ENCODE peak calls at places on chromosomes 16 and 17, in nine cellular contexts. S is GM12878; Y is T-helper 2 cell; N is stimulated activated CD4-positive, alpha-beta T cell treated with anti-CD3 and anti-CD28 coated beads, TNF-alpha, amount 100 ng/mL, for 48 hours; R is HuH-7.5; H is T-cell; O is neuronal stem cell; X is stimulated activated CD8-positive, alpha-beta memory T cell treated with anti-CD3 and anti-CD28 coated beads, Interleukin-15, amount 100 ng/mL, for 1 hour; Q is sigmoid colon. E is an unnamed sample.

GRCh38 chr17:17402558-17402957 is 74.2 kb upstream of the MED9 start:
- DNase-seq in S (no peak), Y (no peak), N (no peak), R (no peak), H (no peak), O (no peak), X (no peak), Q (no peak), E (no peak)

GRCh38 chr17:81738801-81739393 is 26.8 kb downstream of the SLC25A10 start:
- DNase-seq in S (no peak), Y (no peak), N (no peak), R (no peak), H (no peak), O (no peak), X (no peak), Q (no peak), E (no peak)

GRCh38 chr16:50469744-50470301 is 78.4 kb upstream of the NKD1 start:
- DNase-seq in S (no peak), Y (no peak), N (no peak), R (no peak), H (no peak), O (no peak), X (no peak), Q (no peak), E (no peak)

GRCh38 chr17:5226940-5227878 is 7.5 kb downstream of the SCIMP start:
- DNase-seq in S (peak), Y (no peak), N (no peak), R (no peak), H (peak), O (no peak), X (peak), Q (no peak), E (no peak)

GRCh38 chr17:31008374-31009035 is 37.7 kb downstream of the RNF135 start:
- DNase-seq in S (no peak), Y (peak), N (no peak), R (peak), H (peak), O (peak), X (peak), Q (peak), E (no peak)

GRCh38 chr16:65538945-65539344 is 417.1 kb upstream of the CDH11 start:
- DNase-seq in S (no peak), Y (no peak), N (no peak), R (no peak), H (no peak), O (no peak), X (no peak), Q (no peak), E (no peak)

GRCh38 chr17:45389354-45389753 is 43.3 kb downstream of the ARHGAP27 start:
- DNase-seq in S (no peak), Y (no peak), N (no peak), R (no peak), H (no peak), O (no peak), X (no peak), Q (peak), E (no peak)

GRCh38 chr16:31403590-31404352 is 10.6 kb downstream of the ITGAD start:
- DNase-seq in S (no peak), Y (no peak), N (no peak), R (no peak), H (no peak), O (no peak), X (no peak), Q (no peak), E (no peak)

GRCh38 chr17:41893384-41893783 is 25.4 kb downstream of the ACLY start:
- DNase-seq in S (no peak), Y (no peak), N (no peak), R (no peak), H (no peak), O (no peak), X (no peak), Q (no peak), E (no peak)

GRCh38 chr17:21094298-21094704 is 32.5 kb upstream of the DHRS7B start:
- DNase-seq in S (no peak), Y (no peak), N (no peak), R (no peak), H (no peak), O (no peak), X (no peak), Q (no peak), E (no peak)

GRCh38 chr17:48194097-48194550 is 86.6 kb downstream of the SNX11 start:
- DNase-seq in S (no peak), Y (no peak), N (no peak), R (no peak), H (no peak), O (no peak), X (no peak), Q (no peak), E (no peak)

GRCh38 chr17:16818340-16818739 is 128.3 kb downstream of the CCDC144A start:
- DNase-seq in S (no peak), Y (no peak), N (no peak), R (no peak), H (no peak), O (no peak), X (no peak), Q (no peak), E (no peak)

GRCh38 chr16:53960954-53961616 is 257.1 kb downstream of the FTO start:
- DNase-seq in S (no peak), Y (no peak), N (no peak), R (no peak), H (no peak), O (no peak), X (no peak), Q (no peak), E (no peak)

GRCh38 chr17:80678621-80679020 is 134.0 kb downstream of the RPTOR start:
- DNase-seq in S (no peak), Y (no peak), N (peak), R (no peak), H (no peak), O (no peak), X (no peak), Q (no peak), E (no peak)

GRCh38 chr16:54266363-54266955 is 20.1 kb downstream of the IRX3 start:
- DNase-seq in S (no peak), Y (no peak), N (no peak), R (no peak), H (no peak), O (no peak), X (no peak), Q (no peak), E (no peak)

GRCh38 chr17:29483503-29483902 is 83.3 kb downstream of the ABHD15 start:
- DNase-seq in S (no peak), Y (no peak), N (no peak), R (no peak), H (no peak), O (no peak), X (no peak), Q (no peak), E (no peak)

GRCh38 chr16:1244881-1245280 is 4.4 kb downstream of the TPSAB1 start:
- DNase-seq in S (no peak), Y (no peak), N (no peak), R (no peak), H (peak), O (no peak), X (no peak), Q (peak), E (no peak)

GRCh38 chr17:21201302-21201602 is 12.7 kb downstream of the TMEM11 start:
- DNase-seq in S (no peak), Y (no peak), N (no peak), R (no peak), H (no peak), O (no peak), X (no peak), Q (no peak), E (no peak)

GRCh38 chr17:68356520-68356919 is 65.2 kb downstream of the ARSG start:
- DNase-seq in S (peak), Y (peak), N (peak), R (no peak), H (peak), O (no peak), X (peak), Q (no peak), E (no peak)

GRCh38 chr17:412211-413015 is 59.8 kb upstream of the RPH3AL start:
- DNase-seq in S (no peak), Y (peak), N (no peak), R (peak), H (peak), O (peak), X (peak), Q (no peak), E (peak)

GRCh38 chr16:30570621-30571443 is 682 bp downstream of the ZNF688 start:
- DNase-seq in S (no peak), Y (no peak), N (no peak), R (peak), H (no peak), O (peak), X (no peak), Q (peak), E (no peak)

GRCh38 chr17:62732125-62732524 is 76.0 kb downstream of the MARCHF10 start:
- DNase-seq in S (no peak), Y (no peak), N (no peak), R (no peak), H (no peak), O (no peak), X (no peak), Q (no peak), E (no peak)

GRCh38 chr17:32451879-32452278 is 7.6 kb downstream of the PSMD11 start:
- DNase-seq in S (no peak), Y (no peak), N (no peak), R (no peak), H (no peak), O (no peak), X (no peak), Q (no peak), E (no peak)

GRCh38 chr16:73248316-73248715 is 200.4 kb upstream of the ZFHX3 start:
- DNase-seq in S (no peak), Y (no peak), N (no peak), R (no peak), H (no peak), O (no peak), X (no peak), Q (no peak), E (no peak)

GRCh38 chr17:45087978-45088377 is 26.9 kb downstream of the NMT1 start:
- DNase-seq in S (no peak), Y (no peak), N (no peak), R (no peak), H (no peak), O (no peak), X (no peak), Q (no peak), E (no peak)

GRCh38 chr17:43994272-43995149 is 9.9 kb upstream of the NAGS start:
- DNase-seq in S (no peak), Y (peak), N (peak), R (peak), H (peak), O (no peak), X (peak), Q (peak), E (peak)

GRCh38 chr17:7477392-7478275 is 1.8 kb downstream of the ZBTB4 start:
- DNase-seq in S (no peak), Y (no peak), N (no peak), R (no peak), H (peak), O (no peak), X (no peak), Q (peak), E (peak)

GRCh38 chr17:17549732-17550366 is 41.7 kb downstream of the PEMT start:
- DNase-seq in S (no peak), Y (no peak), N (no peak), R (no peak), H (no peak), O (no peak), X (no peak), Q (no peak), E (no peak)

GRCh38 chr17:71494045-71494444 is 626.8 kb upstream of the SOX9 start:
- DNase-seq in S (no peak), Y (no peak), N (no peak), R (no peak), H (no peak), O (no peak), X (no peak), Q (no peak), E (no peak)

GRCh38 chr17:17778308-17779014 is 58.3 kb downstream of the SREBF1 start:
- DNase-seq in S (no peak), Y (no peak), N (no peak), R (no peak), H (no peak), O (no peak), X (no peak), Q (peak), E (no peak)

GRCh38 chr16:82108774-82109173 is 61.2 kb downstream of the MPHOSPH6 start:
- DNase-seq in S (no peak), Y (no peak), N (no peak), R (no peak), H (no peak), O (no peak), X (no peak), Q (no peak), E (no peak)